ENCODE peak calls at places on chromosomes 11 and 22, in seven cellular contexts. P is stomach; Q is activated CD8-positive, alpha-beta memory T cell treated with anti-CD3 and anti-CD28 coated beads, Interleukin-2, amount 50 U/mL, for 48 hours; M is neural progenitor cell; B is iPS DF 6.9; T is activated T-cell treated with anti-CD3 and anti-CD28 coated beads, Interleukin-2, amount 50 U/mL, for 72 hours; K is cardiac muscle cell. E is an unnamed sample.

GRCh38 chr11:1277936-1278512 is 31.4 kb downstream of the TOLLIP start:
- DNase-seq in T (no peak), Q (no peak), M (no peak), K (no peak), P (no peak), B (no peak), E (no peak)

GRCh38 chr11:29914203-29914930 is 102.5 kb downstream of the KCNA4 start:
- DNase-seq in P (no peak), B (no peak), M (no peak), K (no peak), T (no peak), Q (no peak), E (no peak)

GRCh38 chr11:64670975-64671374 is 52.0 kb downstream of the NRXN2 start:
- DNase-seq in K (no peak), P (no peak), B (no peak), T (no peak), Q (no peak), M (no peak), E (no peak)

GRCh38 chr11:109423114-109423859 is 1.3 kb downstream of the C11orf87 start:
- DNase-seq in P (no peak), Q (no peak), K (peak), B (no peak), T (no peak), M (peak), E (no peak)

GRCh38 chr11:109059402-109059801 is 362.6 kb upstream of the C11orf87 start:
- DNase-seq in P (no peak), T (no peak), M (no peak), K (no peak), B (no peak), Q (no peak), E (no peak)

GRCh38 chr11:11297578-11297977 is 55.5 kb downstream of the CSNK2A3 start:
- DNase-seq in M (no peak), B (no peak), T (no peak), K (no peak), P (no peak), Q (no peak), E (no peak)

GRCh38 chr11:131906963-131907362 is 536.5 kb downstream of the NTM start:
- DNase-seq in B (no peak), Q (no peak), M (no peak), T (no peak), P (no peak), K (no peak), E (no peak)

GRCh38 chr11:101880208-101880607 is 34.6 kb upstream of the CEP126 start:
- DNase-seq in Q (no peak), P (no peak), B (peak), K (peak), T (no peak), M (peak), E (no peak)

GRCh38 chr22:46791201-46791731 is 28.8 kb downstream of the TBC1D22A start:
- DNase-seq in T (peak), M (no peak), K (no peak), P (peak), B (no peak), Q (peak), E (no peak)

GRCh38 chr11:26044389-26044788 is 287.5 kb upstream of the ANO3 start:
- DNase-seq in Q (no peak), K (no peak), M (no peak), P (no peak), B (no peak), T (no peak), E (no peak)

GRCh38 chr11:33000181-33000580 is 15.5 kb upstream of the DEPDC7 start:
- DNase-seq in T (no peak), Q (no peak), P (no peak), K (no peak), M (no peak), B (no peak), E (no peak)

GRCh38 chr11:123576501-123576900 is 77.9 kb downstream of the SCN3B start:
- DNase-seq in B (no peak), Q (no peak), P (no peak), M (no peak), T (no peak), K (no peak), E (no peak)

GRCh38 chr11:27313157-27313821 is 49.7 kb downstream of the CCDC34 start:
- DNase-seq in Q (no peak), P (no peak), M (no peak), B (no peak), T (no peak), K (no peak), E (no peak)

GRCh38 chr11:10348650-10349280 is 43.9 kb downstream of the ADM start:
- DNase-seq in B (no peak), K (no peak), M (no peak), Q (no peak), P (no peak), T (no peak), E (no peak)

GRCh38 chr11:11078344-11078743 is 220.5 kb upstream of the ZBED5 start:
- DNase-seq in T (no peak), P (no peak), B (no peak), K (no peak), M (no peak), Q (no peak), E (no peak)

GRCh38 chr11:94803491-94803890 is 35.3 kb downstream of the AMOTL1 start:
- DNase-seq in P (no peak), T (no peak), B (no peak), Q (no peak), K (no peak), M (no peak), E (no peak)

GRCh38 chr11:57530215-57530595 is 349 bp downstream of the TIMM10 start:
- DNase-seq in Q (peak), T (peak), B (no peak), K (no peak), P (no peak), M (no peak), E (no peak)

GRCh38 chr11:133713406-133713805 is 131.9 kb downstream of the SPATA19 start:
- DNase-seq in B (no peak), T (no peak), P (no peak), K (no peak), Q (no peak), M (no peak), E (no peak)

GRCh38 chr11:820655-821512 is 2.2 kb downstream of the PNPLA2 start:
- DNase-seq in K (no peak), Q (no peak), T (no peak), P (peak), B (no peak), M (no peak), E (no peak)

GRCh38 chr22:31160328-31160978 is 471 bp downstream of the RNF185 start:
- DNase-seq in B (no peak), K (peak), P (no peak), Q (peak), T (peak), M (no peak), E (no peak)

GRCh38 chr11:71951741-71952310 is 23.0 kb downstream of the RNF121 start:
- DNase-seq in P (no peak), Q (no peak), B (no peak), M (no peak), T (no peak), K (no peak), E (no peak)

GRCh38 chr11:71237853-71238252 is 14.5 kb downstream of the SHANK2 start:
- DNase-seq in B (no peak), Q (no peak), T (no peak), M (no peak), P (no peak), K (no peak), E (no peak)